ENCODE peak calls at places on chromosome 13, in six cellular contexts. E is dorsolateral prefrontal cortex; S is endothelial cell; I is NCI-H187; B is cardiac muscle cell; W is stimulated activated naive CD8-positive, alpha-beta T cell treated with anti-CD3 and anti-CD28 coated beads, Interleukin-15, amount 100 ng/mL, for 72 hours. K is an unnamed sample.

GRCh38 chr13:33249066-33249465 is 36.5 kb downstream of the STARD13 start:
- DNase-seq in E (no peak), S (no peak), I (no peak), B (peak; percentile 35), W (no peak), K (no peak)

GRCh38 chr13:27808866-27809546 is 16.7 kb downstream of the GSX1 start:
- DNase-seq in E (no peak), S (no peak), I (no peak), B (no peak), W (no peak), K (no peak)

GRCh38 chr13:92362717-92363116 is 863.9 kb upstream of the GPC6 start:
- DNase-seq in E (no peak), S (no peak), I (no peak), B (peak; percentile 90), W (no peak), K (no peak)

GRCh38 chr13:43227721-43228120 is 204.3 kb downstream of the DNAJC15 start:
- DNase-seq in E (no peak), S (no peak), I (no peak), B (peak; percentile 13), W (no peak), K (no peak)

GRCh38 chr13:79477968-79478367 is 3.0 kb upstream of the NDFIP2 start:
- DNase-seq in E (peak; percentile 53), S (no peak), I (no peak), B (peak; percentile 2), W (no peak), K (no peak)

GRCh38 chr13:113305208-113305607 is 8.2 kb downstream of the LAMP1 start:
- DNase-seq in E (no peak), S (no peak), I (no peak), B (no peak), W (no peak), K (no peak)

GRCh38 chr13:98371624-98372023 is 194.6 kb upstream of the RNF113B start:
- DNase-seq in E (no peak), S (no peak), I (no peak), B (no peak), W (no peak), K (no peak)

GRCh38 chr13:36430247-36431203 is 1.8 kb upstream of the CCNA1 start:
- DNase-seq in E (no peak), S (peak; percentile 4), I (no peak), B (peak; percentile 23), W (no peak), K (no peak)

GRCh38 chr13:28609936-28610335 is 49.0 kb upstream of the POMP start:
- DNase-seq in E (no peak), S (no peak), I (no peak), B (peak; percentile 39), W (no peak), K (no peak)

GRCh38 chr13:63377986-63378385 is 1962.3 kb upstream of the PCDH20 start:
- DNase-seq in E (no peak), S (no peak), I (no peak), B (no peak), W (no peak), K (no peak)